ENCODE peak calls at places on chromosome 1, in four cellular contexts. B is aorta; F is activated CD4-positive, alpha-beta T cell treated with anti-CD3 and anti-CD28 coated beads, Interleukin-2, amount 50 U/mL, for 48 hours; X is stimulated activated CD8-positive, alpha-beta memory T cell treated with anti-CD3 and anti-CD28 coated beads, Interleukin-15, amount 100 ng/mL, for 24 hours. C is an unnamed sample.

GRCh38 chr1:12798911-12799310 is 7.7 kb downstream of the PRAMEF1 start:
- DNase-seq in B (no peak), F (no peak), X (no peak), C (no peak)

GRCh38 chr1:234862360-234862943 is 252.5 kb upstream of the IRF2BP2 start:
- DNase-seq in B (no peak), F (no peak), X (no peak), C (no peak)

GRCh38 chr1:238063454-238063853 is 172.7 kb upstream of the ZP4 start:
- DNase-seq in B (no peak), F (no peak), X (no peak), C (no peak)

GRCh38 chr1:59272507-59272906 is 24.4 kb upstream of the FGGY start:
- DNase-seq in B (peak), F (no peak), X (no peak), C (peak)

GRCh38 chr1:40980453-40981121 is 1.1 kb downstream of the CTPS1 start:
- DNase-seq in B (peak), F (peak), X (peak), C (peak)

GRCh38 chr1:66475940-66476339 is 58.0 kb upstream of the SGIP1 start:
- DNase-seq in B (no peak), F (no peak), X (no peak), C (no peak)

GRCh38 chr1:37243368-37244082 is 209.2 kb upstream of the GRIK3 start:
- DNase-seq in B (no peak), F (no peak), X (no peak), C (no peak)

GRCh38 chr1:206439205-206439604 is 31.1 kb upstream of the IKBKE start:
- DNase-seq in B (no peak), F (no peak), X (no peak), C (no peak)

GRCh38 chr1:194268839-194269238 is 1082.4 kb upstream of the B3GALT2 start:
- DNase-seq in B (no peak), F (no peak), X (no peak), C (no peak)

GRCh38 chr1:56107278-56107643 is 472.1 kb downstream of the PLPP3 start:
- DNase-seq in B (no peak), F (no peak), X (no peak), C (no peak)

GRCh38 chr1:116147972-116148371 is 36.8 kb downstream of the MAB21L3 start:
- DNase-seq in B (no peak), F (no peak), X (no peak), C (no peak)

GRCh38 chr1:67274623-67275325 is 32.9 kb upstream of the IL12RB2 start:
- DNase-seq in B (no peak), F (no peak), X (no peak), C (peak)

GRCh38 chr1:207140536-207140935 is 36.5 kb downstream of the C4BPA start:
- DNase-seq in B (no peak), F (no peak), X (no peak), C (no peak)

GRCh38 chr1:236686815-236687160 is 489 bp downstream of the ACTN2 start:
- DNase-seq in B (no peak), F (no peak), X (no peak), C (no peak)

GRCh38 chr1:170536924-170537551 is 5.1 kb downstream of the GORAB start:
- DNase-seq in B (no peak), F (no peak), X (no peak), C (no peak)

GRCh38 chr1:204081791-204082513 is 9.0 kb downstream of the SOX13 start:
- DNase-seq in B (peak), F (no peak), X (no peak), C (no peak)

GRCh38 chr1:205916541-205916940 is 26.7 kb downstream of the SLC26A9 start:
- DNase-seq in B (no peak), F (no peak), X (no peak), C (no peak)

GRCh38 chr1:240441684-240442083 is 170.3 kb downstream of the GREM2 start:
- DNase-seq in B (no peak), F (no peak), X (no peak), C (no peak)

GRCh38 chr1:28601696-28602095 is 9.6 kb downstream of the RAB42 start:
- DNase-seq in B (no peak), F (peak), X (no peak), C (peak)

GRCh38 chr1:35558374-35559316 is 1.0 kb downstream of the NCDN start:
- DNase-seq in B (peak), F (no peak), X (no peak), C (no peak)

GRCh38 chr1:21532496-21532895 is 23.3 kb downstream of the ALPL start:
- DNase-seq in B (no peak), F (no peak), X (no peak), C (no peak)

GRCh38 chr1:41360074-41361027 is 883 bp upstream of the FOXO6 start:
- DNase-seq in B (peak), F (no peak), X (no peak), C (no peak)

GRCh38 chr1:8344893-8345507 is 27.1 kb downstream of the SLC45A1 start:
- DNase-seq in B (peak), F (no peak), X (no peak), C (no peak)

GRCh38 chr1:111990878-111991760 is 1.7 kb upstream of the KCND3 start:
- DNase-seq in B (peak), F (no peak), X (no peak), C (no peak)

GRCh38 chr1:85358702-85359438 is 82.4 kb upstream of the BCL10 start:
- DNase-seq in B (no peak), F (no peak), X (no peak), C (no peak)